ENCODE peak calls at places on chromosomes 2 and 18, in five cellular contexts. One of them, this sample, is unnamed.

GRCh38 chr18:9513971-9514512 is 38.7 kb downstream of the RALBP1 start:
- DNase-seq in CD8-positive, alpha-beta T cell: no peak
- DNase-seq in right atrium auricular region: no peak
- DNase-seq in MM.1S: no peak
- DNase-seq in psoas muscle: no peak
- DNase-seq in this sample: no peak

GRCh38 chr2:72892506-72893173 is 5.4 kb downstream of the SPR start:
- DNase-seq in CD8-positive, alpha-beta T cell: peak; percentile 49
- DNase-seq in right atrium auricular region: no peak
- DNase-seq in MM.1S: peak; percentile 78
- DNase-seq in psoas muscle: peak; percentile 63
- DNase-seq in this sample: no peak

GRCh38 chr2:145919507-145919906 is 1399.6 kb upstream of the ZEB2 start:
- DNase-seq in CD8-positive, alpha-beta T cell: no peak
- DNase-seq in right atrium auricular region: no peak
- DNase-seq in MM.1S: no peak
- DNase-seq in psoas muscle: no peak
- DNase-seq in this sample: no peak

GRCh38 chr2:172211507-172211906 is 108.8 kb upstream of the DLX2 start:
- DNase-seq in CD8-positive, alpha-beta T cell: no peak
- DNase-seq in right atrium auricular region: no peak
- DNase-seq in MM.1S: no peak
- DNase-seq in psoas muscle: no peak
- DNase-seq in this sample: no peak

GRCh38 chr2:8541223-8541622 is 140.6 kb upstream of the ID2 start:
- DNase-seq in CD8-positive, alpha-beta T cell: no peak
- DNase-seq in right atrium auricular region: no peak
- DNase-seq in MM.1S: no peak
- DNase-seq in psoas muscle: no peak
- DNase-seq in this sample: no peak

GRCh38 chr2:232333361-232334135 is 45.0 kb upstream of the ALPP start:
- DNase-seq in CD8-positive, alpha-beta T cell: no peak
- DNase-seq in right atrium auricular region: no peak
- DNase-seq in MM.1S: no peak
- DNase-seq in psoas muscle: no peak
- DNase-seq in this sample: no peak

GRCh38 chr2:126244937-126245336 is 411.0 kb upstream of the GYPC start:
- DNase-seq in CD8-positive, alpha-beta T cell: no peak
- DNase-seq in right atrium auricular region: no peak
- DNase-seq in MM.1S: peak; percentile 55
- DNase-seq in psoas muscle: peak; percentile 19
- DNase-seq in this sample: no peak

GRCh38 chr2:219596954-219597551 is 604 bp upstream of the STK11IP start:
- DNase-seq in CD8-positive, alpha-beta T cell: no peak
- DNase-seq in right atrium auricular region: no peak
- DNase-seq in MM.1S: no peak
- DNase-seq in psoas muscle: no peak
- DNase-seq in this sample: no peak

GRCh38 chr2:27672723-27673486 is 9.2 kb downstream of the SLC4A1AP start:
- DNase-seq in CD8-positive, alpha-beta T cell: no peak
- DNase-seq in right atrium auricular region: no peak
- DNase-seq in MM.1S: no peak
- DNase-seq in psoas muscle: no peak
- DNase-seq in this sample: no peak
- H3K36me3 ChIP-seq in CD8-positive, alpha-beta T cell: peaks cover 45% of the 10 kb centered on the region
- H3K36me3 ChIP-seq in right atrium auricular region: peaks cover 68% of the 10 kb centered on the region
- H3K36me3 ChIP-seq in MM.1S: peaks cover 4% of the 10 kb centered on the region
- H3K36me3 ChIP-seq in psoas muscle: peaks cover 87% of the 10 kb centered on the region
- H3K36me3 ChIP-seq in this sample: peaks cover 8% of the 10 kb centered on the region

DNA sequence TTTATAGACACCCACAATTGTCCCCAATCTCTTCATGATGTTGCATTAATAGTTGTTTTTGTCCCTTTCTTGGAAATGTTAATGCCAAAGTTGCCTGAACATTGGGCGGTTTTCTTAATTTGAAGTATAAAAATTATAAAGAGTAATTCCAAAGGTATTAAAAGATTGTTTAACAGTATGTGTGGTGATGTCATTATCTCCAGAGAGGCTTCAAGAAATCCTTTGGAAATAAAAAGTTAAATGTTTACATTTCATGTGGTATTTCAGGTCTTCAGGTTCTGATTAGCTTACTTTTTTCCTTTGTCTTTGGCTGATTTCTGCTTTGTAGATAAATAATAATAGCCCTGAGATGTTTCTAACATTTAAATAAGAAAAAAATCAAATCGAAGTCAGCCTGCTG is 29.3 kb upstream of the NOSTRIN start:
- DNase-seq in CD8-positive, alpha-beta T cell: no peak
- DNase-seq in right atrium auricular region: no peak
- DNase-seq in MM.1S: no peak
- DNase-seq in psoas muscle: no peak
- DNase-seq in this sample: no peak
- H3K36me3 ChIP-seq in CD8-positive, alpha-beta T cell: peaks cover 10% of the 10 kb centered on the region
- H3K36me3 ChIP-seq in right atrium auricular region: peaks cover 8% of the 10 kb centered on the region
- H3K36me3 ChIP-seq in MM.1S: no peaks in the 10 kb centered on the region
- H3K36me3 ChIP-seq in psoas muscle: peaks cover 12% of the 10 kb centered on the region
- H3K36me3 ChIP-seq in this sample: peaks cover 7% of the 10 kb centered on the region

DNA sequence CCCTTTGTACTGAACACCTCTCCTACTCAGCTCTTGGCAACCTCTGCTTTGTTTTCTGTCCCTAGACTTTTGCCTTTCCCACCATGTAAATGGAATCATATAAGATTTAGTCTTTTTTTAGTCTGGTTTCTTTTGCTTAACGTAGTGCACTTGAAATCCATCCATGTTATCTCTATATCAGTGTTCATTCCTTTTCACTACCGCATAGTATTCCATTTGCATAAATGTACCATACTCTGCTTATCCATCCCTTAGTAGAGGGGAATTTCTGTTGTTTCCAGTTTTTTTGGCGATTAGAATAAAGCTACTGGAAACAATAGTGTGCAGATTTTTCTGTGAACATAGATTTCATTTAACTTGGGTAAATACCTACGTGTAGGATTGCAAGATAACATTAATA is 46.4 kb downstream of the GAD1 start:
- DNase-seq in CD8-positive, alpha-beta T cell: no peak
- DNase-seq in right atrium auricular region: no peak
- DNase-seq in MM.1S: no peak
- DNase-seq in psoas muscle: no peak
- DNase-seq in this sample: no peak
- H3K36me3 ChIP-seq in CD8-positive, alpha-beta T cell: no peaks in the 10 kb centered on the region
- H3K36me3 ChIP-seq in right atrium auricular region: no peaks in the 10 kb centered on the region
- H3K36me3 ChIP-seq in MM.1S: no peaks in the 10 kb centered on the region
- H3K36me3 ChIP-seq in psoas muscle: no peaks in the 10 kb centered on the region
- H3K36me3 ChIP-seq in this sample: no peaks in the 10 kb centered on the region

GRCh38 chr18:220708-221107 is 47.1 kb downstream of the THOC1 start:
- DNase-seq in CD8-positive, alpha-beta T cell: no peak
- DNase-seq in right atrium auricular region: no peak
- DNase-seq in MM.1S: no peak
- DNase-seq in psoas muscle: no peak
- DNase-seq in this sample: no peak
- H3K36me3 ChIP-seq in CD8-positive, alpha-beta T cell: peaks cover 35% of the 10 kb centered on the region
- H3K36me3 ChIP-seq in right atrium auricular region: peaks cover 55% of the 10 kb centered on the region
- H3K36me3 ChIP-seq in MM.1S: peaks cover 3% of the 10 kb centered on the region
- H3K36me3 ChIP-seq in psoas muscle: peaks cover 91% of the 10 kb centered on the region
- H3K36me3 ChIP-seq in this sample: peaks cover 8% of the 10 kb centered on the region

GRCh38 chr2:46122971-46123365 is 174.2 kb upstream of the EPAS1 start:
- DNase-seq in CD8-positive, alpha-beta T cell: no peak
- DNase-seq in right atrium auricular region: no peak
- DNase-seq in MM.1S: no peak
- DNase-seq in psoas muscle: no peak
- DNase-seq in this sample: no peak
- H3K36me3 ChIP-seq in CD8-positive, alpha-beta T cell: no peaks in the 10 kb centered on the region
- H3K36me3 ChIP-seq in right atrium auricular region: no peaks in the 10 kb centered on the region
- H3K36me3 ChIP-seq in MM.1S: no peaks in the 10 kb centered on the region
- H3K36me3 ChIP-seq in psoas muscle: no peaks in the 10 kb centered on the region
- H3K36me3 ChIP-seq in this sample: no peaks in the 10 kb centered on the region

DNA sequence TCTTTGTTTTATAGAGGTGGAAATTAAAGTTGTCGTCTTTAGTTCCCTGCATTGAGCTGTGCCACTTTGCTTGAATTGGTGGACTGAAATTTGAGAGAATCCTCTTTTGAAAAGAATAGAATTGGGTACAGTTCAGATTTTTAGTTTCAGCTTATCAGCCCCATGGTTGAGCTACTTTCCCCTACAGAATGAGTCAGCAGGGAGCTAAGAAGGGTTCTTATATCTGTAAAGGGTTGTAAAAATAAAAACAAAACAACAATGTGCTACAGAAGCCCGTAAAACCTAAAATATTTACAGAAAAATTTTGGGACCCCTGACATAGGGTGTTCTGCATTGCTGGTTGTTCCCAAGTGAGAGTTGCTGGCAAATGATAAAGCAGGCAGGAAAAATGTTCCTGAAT is 12.6 kb downstream of the SLC20A1 start:
- DNase-seq in CD8-positive, alpha-beta T cell: no peak
- DNase-seq in right atrium auricular region: no peak
- DNase-seq in MM.1S: no peak
- DNase-seq in psoas muscle: no peak
- DNase-seq in this sample: no peak
- H3K36me3 ChIP-seq in CD8-positive, alpha-beta T cell: peaks cover 49% of the 10 kb centered on the region
- H3K36me3 ChIP-seq in right atrium auricular region: peaks cover 93% of the 10 kb centered on the region
- H3K36me3 ChIP-seq in MM.1S: peaks cover 46% of the 10 kb centered on the region
- H3K36me3 ChIP-seq in psoas muscle: peaks cover 98% of the 10 kb centered on the region
- H3K36me3 ChIP-seq in this sample: peaks cover 46% of the 10 kb centered on the region

GRCh38 chr2:101002562-101003277 is 631 bp downstream of the RPL31 start:
- DNase-seq in CD8-positive, alpha-beta T cell: no peak
- DNase-seq in right atrium auricular region: no peak
- DNase-seq in MM.1S: peak; percentile 27
- DNase-seq in psoas muscle: no peak
- DNase-seq in this sample: no peak
- H3K36me3 ChIP-seq in CD8-positive, alpha-beta T cell: peaks cover 43% of the 10 kb centered on the region
- H3K36me3 ChIP-seq in right atrium auricular region: peaks cover 49% of the 10 kb centered on the region
- H3K36me3 ChIP-seq in MM.1S: peaks cover 30% of the 10 kb centered on the region
- H3K36me3 ChIP-seq in psoas muscle: peaks cover 51% of the 10 kb centered on the region
- H3K36me3 ChIP-seq in this sample: peaks cover 20% of the 10 kb centered on the region

GRCh38 chr2:159712194-159712928 is at the start of gene MARCHF7:
- DNase-seq in CD8-positive, alpha-beta T cell: peak; percentile 98
- DNase-seq in right atrium auricular region: peak; percentile 96
- DNase-seq in MM.1S: peak; percentile 96
- DNase-seq in psoas muscle: peak; percentile 98
- DNase-seq in this sample: no peak

GRCh38 chr2:159715451-159715850 is 3.1 kb downstream of the MARCHF7 start:
- DNase-seq in CD8-positive, alpha-beta T cell: no peak
- DNase-seq in right atrium auricular region: no peak
- DNase-seq in MM.1S: no peak
- DNase-seq in psoas muscle: no peak
- DNase-seq in this sample: no peak

GRCh38 chr2:159714586-159714930 is 2.3 kb downstream of the MARCHF7 start:
- DNase-seq in CD8-positive, alpha-beta T cell: no peak
- DNase-seq in right atrium auricular region: no peak
- DNase-seq in MM.1S: no peak
- DNase-seq in psoas muscle: no peak
- DNase-seq in this sample: no peak

GRCh38 chr2:159712929-159713575 is 746 bp downstream of the MARCHF7 start:
- DNase-seq in CD8-positive, alpha-beta T cell: no peak
- DNase-seq in right atrium auricular region: no peak
- DNase-seq in MM.1S: peak; percentile 38
- DNase-seq in psoas muscle: no peak
- DNase-seq in this sample: no peak

DNA sequence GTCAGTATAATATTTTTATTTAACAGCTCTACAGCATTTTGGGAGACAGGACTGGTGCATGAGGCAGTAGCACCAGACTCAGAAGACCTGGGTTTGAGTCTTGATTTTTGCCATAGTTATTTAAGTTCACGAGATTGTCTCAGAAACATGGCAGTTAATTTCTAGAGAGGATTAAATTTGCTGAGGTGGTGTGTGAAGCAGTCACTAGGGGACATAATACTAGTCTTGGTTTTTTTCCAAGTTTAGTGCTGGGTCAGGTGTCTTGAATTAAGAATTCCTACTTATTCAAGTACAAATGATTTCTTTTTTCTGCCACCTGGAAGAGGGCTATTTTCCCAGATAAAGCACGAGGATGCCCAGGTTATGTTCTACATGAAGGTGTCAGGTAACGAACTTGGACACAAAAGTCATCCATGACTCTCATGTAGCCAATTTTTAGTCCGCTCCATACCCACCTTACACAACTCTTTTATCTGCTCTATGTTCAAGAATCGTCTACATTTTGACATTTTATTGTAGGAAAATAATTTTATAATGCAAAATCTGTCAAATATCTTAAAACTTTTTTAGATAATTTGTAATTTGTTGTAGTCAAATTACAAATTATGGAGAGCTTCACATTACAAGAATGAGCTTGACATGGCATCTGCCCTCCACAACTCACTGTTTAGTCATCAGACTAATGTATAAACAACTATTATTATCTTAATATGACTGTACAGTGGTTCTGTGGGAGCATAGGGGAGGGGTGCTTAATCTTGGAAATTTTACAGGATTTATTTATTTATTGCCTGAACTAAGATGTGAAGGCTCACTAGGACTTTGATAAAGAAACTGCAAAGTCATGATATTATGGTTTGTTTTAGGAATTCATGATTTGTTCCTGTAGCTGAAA is 1.6 kb downstream of the MARCHF7 start:
- DNase-seq in CD8-positive, alpha-beta T cell: no peak
- DNase-seq in right atrium auricular region: no peak
- DNase-seq in MM.1S: peak; percentile 16
- DNase-seq in psoas muscle: no peak
- DNase-seq in this sample: no peak
- H3K36me3 ChIP-seq in CD8-positive, alpha-beta T cell: peaks cover 5% of the 10 kb centered on the region
- H3K36me3 ChIP-seq in right atrium auricular region: peaks cover 19% of the 10 kb centered on the region
- H3K36me3 ChIP-seq in MM.1S: peaks cover 11% of the 10 kb centered on the region
- H3K36me3 ChIP-seq in psoas muscle: peaks cover 34% of the 10 kb centered on the region
- H3K36me3 ChIP-seq in this sample: peaks cover 7% of the 10 kb centered on the region

GRCh38 chr2:112493858-112494648 is 12.1 kb downstream of the TTL start:
- DNase-seq in CD8-positive, alpha-beta T cell: no peak
- DNase-seq in right atrium auricular region: no peak
- DNase-seq in MM.1S: no peak
- DNase-seq in psoas muscle: no peak
- DNase-seq in this sample: no peak
- H3K36me3 ChIP-seq in CD8-positive, alpha-beta T cell: peaks cover 7% of the 10 kb centered on the region
- H3K36me3 ChIP-seq in right atrium auricular region: no peaks in the 10 kb centered on the region
- H3K36me3 ChIP-seq in MM.1S: no peaks in the 10 kb centered on the region
- H3K36me3 ChIP-seq in psoas muscle: peaks cover 21% of the 10 kb centered on the region
- H3K36me3 ChIP-seq in this sample: no peaks in the 10 kb centered on the region

GRCh38 chr2:208245746-208246145 is 9.1 kb downstream of the IDH1 start:
- DNase-seq in CD8-positive, alpha-beta T cell: no peak
- DNase-seq in right atrium auricular region: no peak
- DNase-seq in MM.1S: no peak
- DNase-seq in psoas muscle: no peak
- DNase-seq in this sample: no peak
- H3K36me3 ChIP-seq in CD8-positive, alpha-beta T cell: peaks cover 9% of the 10 kb centered on the region
- H3K36me3 ChIP-seq in right atrium auricular region: peaks cover 77% of the 10 kb centered on the region
- H3K36me3 ChIP-seq in MM.1S: peaks cover 4% of the 10 kb centered on the region
- H3K36me3 ChIP-seq in psoas muscle: peaks cover 99% of the 10 kb centered on the region
- H3K36me3 ChIP-seq in this sample: peaks cover 14% of the 10 kb centered on the region

This sample was measured in keratinocyte.